ENCODE peak calls at places on chromosomes 7 and 10, in four cellular contexts. W, B, F and A are unnamed samples.

GRCh38 chr10:130338588-130339070 is 202.4 kb downstream of the GLRX3 start:
- DNase-seq in B (no peak), F (no peak), W (no peak), A (no peak)

GRCh38 chr7:333399-333776 is 43.4 kb downstream of the FOXL3 start:
- DNase-seq in F (no peak), B (no peak), W (peak), A (no peak)

GRCh38 chr7:91345449-91345848 is 81.2 kb downstream of the FZD1 start:
- DNase-seq in F (no peak), W (no peak), B (no peak), A (no peak)

GRCh38 chr10:22615819-22616499 is 98.4 kb downstream of the PIP4K2A start:
- DNase-seq in B (no peak), W (peak), F (no peak), A (peak)

GRCh38 chr7:55053651-55054226 is 34.9 kb downstream of the EGFR start:
- DNase-seq in B (no peak), W (no peak), F (no peak), A (peak)

GRCh38 chr10:116211682-116212081 is 61.3 kb downstream of the GFRA1 start:
- DNase-seq in F (no peak), B (peak), W (peak), A (peak)

GRCh38 chr10:124221356-124222297 is 128.2 kb upstream of the CHST15 start:
- DNase-seq in W (no peak), F (no peak), B (no peak), A (peak)

GRCh38 chr7:77409005-77409738 is 7.0 kb downstream of the GSAP start:
- DNase-seq in F (no peak), B (no peak), W (no peak), A (peak)

GRCh38 chr7:154096-154835 is 38.1 kb upstream of the FAM20C start:
- DNase-seq in F (no peak), W (no peak), B (no peak), A (no peak)

GRCh38 chr10:90447836-90448235 is 410.0 kb downstream of the HTR7 start:
- DNase-seq in B (no peak), W (no peak), F (no peak), A (peak)

GRCh38 chr7:132472463-132473120 is 103.7 kb downstream of the PLXNA4 start:
- DNase-seq in F (no peak), B (no peak), W (peak), A (peak)

GRCh38 chr10:13317474-13317873 is 17.6 kb upstream of the PHYH start:
- DNase-seq in W (no peak), F (no peak), B (no peak), A (no peak)

GRCh38 chr10:73932625-73933112 is 21.7 kb downstream of the PLAU start:
- DNase-seq in F (no peak), W (no peak), B (no peak), A (no peak)

GRCh38 chr7:100191775-100192174 is 14.1 kb downstream of the STAG3 start:
- DNase-seq in W (no peak), F (no peak), B (peak), A (peak)

GRCh38 chr10:102982281-102982680 is 64.2 kb downstream of the CNNM2 start:
- DNase-seq in B (no peak), F (no peak), W (no peak), A (no peak)

GRCh38 chr7:272631-273030 is 17.3 kb upstream of the FOXL3 start:
- DNase-seq in B (no peak), W (no peak), F (no peak), A (no peak)

GRCh38 chr7:55160539-55160938 is 141.7 kb downstream of the EGFR start:
- DNase-seq in F (no peak), W (no peak), B (peak), A (peak)

GRCh38 chr7:23520582-23520981 is 11.2 kb downstream of the TRA2A start:
- DNase-seq in F (no peak), B (no peak), W (no peak), A (no peak)

GRCh38 chr7:158903897-158904541 is 47.7 kb downstream of the DYNC2I1 start:
- DNase-seq in F (no peak), W (no peak), B (no peak), A (no peak)

GRCh38 chr10:57494481-57494880 is 773.2 kb downstream of the IPMK start:
- DNase-seq in W (no peak), F (no peak), B (no peak), A (no peak)

GRCh38 chr10:69276503-69276902 is 1.8 kb upstream of the HK1 start:
- DNase-seq in W (no peak), F (no peak), B (no peak), A (no peak)

GRCh38 chr10:75552171-75552570 is 120.7 kb downstream of the LRMDA start:
- DNase-seq in F (no peak), B (no peak), W (no peak), A (no peak)

GRCh38 chr7:34155225-34155908 is 250.0 kb downstream of the BMPER start:
- DNase-seq in F (no peak), W (peak), B (peak), A (peak)

GRCh38 chr7:153524070-153524601 is 528.1 kb upstream of the DPP6 start:
- DNase-seq in W (no peak), B (no peak), F (no peak), A (no peak)

GRCh38 chr7:39130740-39131538 is 153.2 kb downstream of the POU6F2 start:
- DNase-seq in B (no peak), W (no peak), F (no peak), A (no peak)

GRCh38 chr7:14287398-14287797 is 297.9 kb upstream of the ETV1 start:
- DNase-seq in B (no peak), W (no peak), F (no peak), A (no peak)

GRCh38 chr10:89352802-89353201 is 25.0 kb downstream of the IFIT3 start:
- DNase-seq in F (no peak), W (no peak), B (no peak), A (no peak)

GRCh38 chr10:31209523-31209922 is 109.5 kb upstream of the ZEB1 start:
- DNase-seq in F (no peak), B (no peak), W (no peak), A (no peak)

GRCh38 chr7:151381333-151382078 is 28.3 kb downstream of the WDR86 start:
- DNase-seq in W (no peak), B (no peak), F (no peak), A (no peak)
- H3K4me3 ChIP-seq in W (no peak), B (no peak), F (no peak), A (no peak)

GRCh38 chr7:81769891-81770818 is at the start of gene HGF:
- DNase-seq in W (peak), F (no peak), B (peak), A (peak)
- TF ChIP-seq CTCF in W (peak), F (no peak), B (peak), A (peak)

GRCh38 chr7:150468241-150468640 is 17.8 kb downstream of the GIMAP8 start:
- DNase-seq in F (no peak), B (no peak), W (no peak), A (no peak)

GRCh38 chr7:150465414-150465813 is 15.0 kb downstream of the GIMAP8 start:
- DNase-seq in F (no peak), W (no peak), B (no peak), A (no peak)

GRCh38 chr7:150464962-150465361 is 14.5 kb downstream of the GIMAP8 start:
- DNase-seq in W (no peak), B (no peak), F (no peak), A (no peak)

GRCh38 chr7:150463461-150463860 is 13.0 kb downstream of the GIMAP8 start:
- DNase-seq in B (no peak), W (no peak), F (no peak), A (no peak)

DNA sequence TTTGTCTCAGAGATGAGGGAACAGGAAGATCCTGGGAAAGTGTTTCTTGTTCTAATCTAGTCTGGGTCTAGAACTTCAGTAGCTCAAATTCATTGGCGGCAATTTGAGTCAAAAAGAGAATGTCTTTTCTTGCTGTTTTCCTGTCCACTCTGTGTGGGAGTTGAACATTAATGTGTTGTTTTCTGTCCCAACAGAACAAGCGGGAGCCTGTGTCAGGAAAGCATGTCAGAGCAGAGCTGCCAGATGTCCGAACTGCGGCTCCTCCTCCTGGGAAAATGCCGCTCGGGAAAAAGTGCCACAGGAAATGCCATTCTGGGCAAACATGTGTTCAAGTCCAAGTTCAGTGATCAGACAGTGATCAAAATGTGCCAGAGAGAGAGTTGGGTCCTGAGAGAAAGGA is 16.0 kb downstream of the GIMAP8 start:
- DNase-seq in W (no peak), F (no peak), B (no peak), A (no peak)
- H3K4me3 ChIP-seq in W (no peak), F (no peak), B (no peak), A (no peak)

DNA sequence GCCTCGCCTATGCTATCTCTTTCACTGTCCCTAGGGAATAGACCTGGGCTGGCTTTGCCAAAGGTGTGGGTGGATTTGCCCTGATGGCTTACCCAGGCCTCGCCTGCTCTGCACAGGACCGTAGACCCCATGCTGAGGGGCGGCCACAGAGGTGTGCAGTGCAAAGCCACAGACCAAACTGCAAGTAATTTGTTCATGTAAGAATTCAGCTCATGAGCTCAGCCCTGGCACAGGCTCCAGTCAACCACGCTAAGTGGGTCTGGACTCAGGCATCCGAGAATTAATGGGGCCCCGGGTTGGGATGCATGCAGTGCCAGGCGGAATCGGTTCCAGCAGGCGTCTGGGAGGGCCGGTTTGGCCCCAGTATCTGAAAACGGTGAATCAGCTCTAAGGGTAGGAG is 445.2 kb downstream of the DNAJB6 start:
- DNase-seq in F (no peak), B (no peak), W (no peak), A (no peak)
- TF ChIP-seq CTCF in F (no peak), B (no peak), W (no peak), A (no peak)

GRCh38 chr7:86788948-86789347 is 145.2 kb downstream of the GRM3 start:
- DNase-seq in W (no peak), F (no peak), B (no peak), A (no peak)
- H3K4me3 ChIP-seq in W (no peak), F (no peak), B (no peak), A (no peak)

GRCh38 chr7:121376982-121377381 is 19.1 kb downstream of the FAM3C start:
- DNase-seq in W (no peak), F (no peak), B (no peak), A (no peak)

GRCh38 chr7:121369462-121369861 is 26.6 kb downstream of the FAM3C start:
- DNase-seq in W (peak), B (no peak), F (no peak), A (peak)

GRCh38 chr7:121371367-121371766 is 24.7 kb downstream of the FAM3C start:
- DNase-seq in B (no peak), W (no peak), F (no peak), A (no peak)

GRCh38 chr7:121372376-121373024 is 23.6 kb downstream of the FAM3C start:
- DNase-seq in F (no peak), B (no peak), W (no peak), A (peak)

GRCh38 chr7:121373177-121373576 is 22.9 kb downstream of the FAM3C start:
- DNase-seq in W (no peak), B (no peak), F (no peak), A (no peak)
- TF ChIP-seq CTCF in W (no peak), B (no peak), F (peak), A (no peak)

DNA sequence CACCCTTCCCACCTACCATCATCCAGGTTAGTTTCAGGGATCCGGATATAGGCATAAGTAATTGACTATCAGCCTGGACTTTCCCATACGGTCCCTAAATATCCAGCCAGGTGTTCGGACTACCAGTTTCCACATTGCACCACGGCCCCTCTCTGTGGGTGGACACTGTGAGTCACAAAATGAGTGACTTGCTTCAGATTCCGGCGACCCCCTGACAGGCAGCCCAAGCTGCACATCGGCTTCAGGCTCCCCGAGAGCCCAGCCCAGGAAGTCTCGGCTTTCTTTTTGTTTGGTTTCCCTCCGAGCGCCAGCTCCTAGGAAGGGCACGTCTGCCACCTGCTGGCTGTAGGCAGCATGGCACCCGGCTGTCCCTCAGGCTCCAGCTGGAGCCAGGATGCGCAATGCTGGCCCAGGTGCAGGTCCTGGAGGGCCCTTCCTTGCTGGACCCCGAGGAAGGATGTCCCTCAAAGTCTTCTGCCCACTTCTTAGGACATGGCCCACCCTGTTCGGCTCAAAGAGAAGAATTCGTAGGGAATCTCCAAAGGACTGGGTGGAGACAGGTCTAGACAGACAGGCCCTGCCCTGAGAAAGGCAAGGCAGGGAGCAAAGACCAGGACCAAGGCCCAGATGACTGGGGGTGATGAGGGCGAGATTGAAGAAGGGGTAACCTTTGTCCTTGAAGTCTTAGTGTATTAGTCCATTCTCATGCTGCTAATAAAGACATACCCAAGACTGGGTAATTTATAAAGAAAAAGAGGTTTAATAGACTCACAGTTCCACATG is 10.6 kb downstream of the HABP2 start:
- DNase-seq in W (peak), B (peak), F (peak), A (peak)
- H3K4me3 ChIP-seq in W (no peak), B (peak), F (peak), A (peak)

DNA sequence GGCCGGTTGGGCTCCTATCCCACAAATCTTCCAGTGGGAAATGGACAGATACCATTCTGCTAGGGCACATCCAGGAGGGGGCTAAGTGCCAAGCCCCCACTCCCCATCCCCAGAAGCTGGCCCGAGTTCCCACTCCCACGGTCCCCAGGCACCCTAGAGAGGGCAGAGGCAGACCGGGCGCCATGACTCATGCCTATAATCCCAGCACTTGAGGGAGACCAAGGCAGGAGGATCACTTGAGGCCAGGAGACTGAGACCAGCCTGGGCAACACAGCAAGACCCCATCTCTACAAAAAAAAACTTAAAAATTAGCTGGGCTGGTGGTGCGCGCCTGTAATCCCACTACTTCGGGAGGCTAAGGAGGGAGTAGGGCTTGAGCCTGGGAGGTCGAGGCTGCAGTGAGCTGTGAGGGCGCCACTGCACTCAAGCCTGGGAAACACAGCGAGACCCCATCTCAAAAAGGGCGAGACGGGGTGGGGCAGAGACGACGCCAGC is 870 bp downstream of the GNA12 start:
- DNase-seq in F (no peak), W (no peak), B (no peak), A (peak)
- TF ChIP-seq CTCF in F (no peak), W (no peak), B (no peak), A (no peak)

GRCh38 chr10:87861953-87862643 is 1.2 kb downstream of the KLLN start:
- DNase-seq in F (peak), B (peak), W (peak), A (peak)

GRCh38 chr10:87861566-87861952 is 1.8 kb downstream of the KLLN start:
- DNase-seq in B (peak), F (no peak), W (peak), A (peak)

GRCh38 chr10:87860156-87860795 is 3.1 kb downstream of the KLLN start:
- DNase-seq in F (no peak), W (peak), B (no peak), A (peak)

GRCh38 chr10:87862644-87863101 is 660 bp downstream of the KLLN start:
- DNase-seq in W (no peak), B (no peak), F (no peak), A (no peak)

GRCh38 chr10:87861034-87861433 is 2.3 kb downstream of the KLLN start:
- DNase-seq in B (no peak), F (no peak), W (peak), A (no peak)
- H3K4me3 ChIP-seq in B (no peak), F (no peak), W (no peak), A (peak)